ENCODE peak calls at places on chromosomes 4 and X, in nine cellular contexts. V is IMR-90, Z is A549, Y is SK-N-SH, F is mammary epithelial cell, U is H9, B is GM23248, J is OCI-LY7, T is hepatocyte. K is an unnamed sample.

GRCh38 chrX:150854856-150855255 is 43.6 kb downstream of the CD99L2 start:
- DNase-seq in V (no peak), Z (no peak), Y (no peak), F (peak), U (no peak), B (no peak), J (peak), T (no peak), K (no peak)

GRCh38 chr4:109801895-109802319 is at the start of gene CFI:
- DNase-seq in V (peak), Z (no peak), Y (no peak), F (peak), U (no peak), B (peak), J (no peak), T (peak), K (no peak)

GRCh38 chr4:30821891-30822612 is 101.9 kb downstream of the PCDH7 start:
- DNase-seq in V (peak), Z (no peak), Y (peak), F (peak), U (no peak), B (peak), J (no peak), T (no peak), K (no peak)

GRCh38 chrX:153922932-153923857 is 2.9 kb downstream of the ARHGAP4 start:
- DNase-seq in V (peak), Z (peak), Y (peak), F (peak), U (peak), B (peak), J (no peak), T (peak), K (no peak)

GRCh38 chr4:38387348-38387747 is 276.7 kb upstream of the KLF3 start:
- DNase-seq in V (peak), Z (no peak), Y (peak), F (peak), U (no peak), B (peak), J (no peak), T (peak), K (no peak)

GRCh38 chr4:75654905-75655304 is 18.3 kb downstream of the G3BP2 start:
- DNase-seq in V (no peak), Z (no peak), Y (no peak), F (no peak), U (no peak), B (no peak), J (no peak), T (no peak), K (no peak)

GRCh38 chr4:156575430-156576073 is 396.0 kb downstream of the PDGFC start:
- DNase-seq in V (no peak), Z (no peak), Y (no peak), F (peak), U (peak), B (peak), J (no peak), T (no peak), K (peak)

GRCh38 chrX:39675619-39676018 is 422.1 kb downstream of the BCOR start:
- DNase-seq in V (no peak), Z (no peak), Y (no peak), F (peak), U (no peak), B (peak), J (no peak), T (no peak), K (no peak)

GRCh38 chr4:98260579-98261290 is 449 bp upstream of the RAP1GDS1 start:
- DNase-seq in V (peak), Z (peak), Y (peak), F (peak), U (peak), B (peak), J (peak), T (peak), K (peak)

GRCh38 chr4:64911846-64912245 is 502.6 kb upstream of the TECRL start:
- DNase-seq in V (no peak), Z (no peak), Y (no peak), F (no peak), U (peak), B (no peak), J (no peak), T (no peak), K (no peak)

GRCh38 chrX:150362599-150363481 is at the start of gene MAMLD1:
- DNase-seq in V (peak), Z (peak), Y (peak), F (peak), U (peak), B (peak), J (no peak), T (peak), K (peak)

GRCh38 chr4:121696140-121696640 is 590 bp downstream of the ANXA5 start:
- DNase-seq in V (peak), Z (no peak), Y (peak), F (peak), U (no peak), B (peak), J (peak), T (peak), K (peak)

GRCh38 chr4:175369087-175369486 is 443.0 kb downstream of the GPM6A start:
- DNase-seq in V (peak), Z (no peak), Y (no peak), F (peak), U (no peak), B (peak), J (no peak), T (no peak), K (no peak)

GRCh38 chrX:16239211-16239610 is 71.9 kb downstream of the MAGEB17 start:
- DNase-seq in V (peak), Z (peak), Y (no peak), F (peak), U (no peak), B (peak), J (no peak), T (peak), K (no peak)

GRCh38 chr4:122819708-122820449 is 6.8 kb upstream of the FGF2 start:
- DNase-seq in V (peak), Z (no peak), Y (no peak), F (peak), U (no peak), B (peak), J (no peak), T (no peak), K (no peak)

GRCh38 chr4:3408793-3409330 is 32.9 kb upstream of the HGFAC start:
- DNase-seq in V (no peak), Z (no peak), Y (peak), F (no peak), U (peak), B (no peak), J (no peak), T (no peak), K (no peak)

GRCh38 chr4:13371050-13371449 is 113.1 kb downstream of the RAB28 start:
- DNase-seq in V (no peak), Z (no peak), Y (no peak), F (no peak), U (no peak), B (no peak), J (no peak), T (no peak), K (no peak)

GRCh38 chrX:133994576-133994975 is 9.2 kb upstream of the GPC3 start:
- DNase-seq in V (no peak), Z (no peak), Y (no peak), F (no peak), U (no peak), B (no peak), J (no peak), T (peak), K (no peak)

GRCh38 chrX:10233173-10233572 is 76.4 kb downstream of the CLCN4 start:
- DNase-seq in V (peak), Z (no peak), Y (no peak), F (no peak), U (no peak), B (peak), J (no peak), T (no peak), K (no peak)

GRCh38 chr4:42654606-42655005 is 2.3 kb downstream of the ATP8A1 start:
- DNase-seq in V (peak), Z (no peak), Y (no peak), F (peak), U (no peak), B (peak), J (no peak), T (no peak), K (no peak)

GRCh38 chrX:3518870-3519269 is 172.4 kb upstream of the MXRA5 start:
- DNase-seq in V (peak), Z (peak), Y (no peak), F (peak), U (peak), B (peak), J (no peak), T (peak), K (no peak)

GRCh38 chr4:124640037-124640730 is 72.3 kb downstream of the ANKRD50 start:
- DNase-seq in V (peak), Z (peak), Y (no peak), F (peak), U (no peak), B (peak), J (no peak), T (no peak), K (no peak)

GRCh38 chrX:44330227-44330626 is 13.2 kb downstream of the EFHC2 start:
- DNase-seq in V (no peak), Z (no peak), Y (no peak), F (no peak), U (no peak), B (no peak), J (no peak), T (no peak), K (no peak)

GRCh38 chr4:83686166-83686565 is 150.3 kb downstream of the GPAT3 start:
- DNase-seq in V (peak), Z (no peak), Y (no peak), F (peak), U (no peak), B (peak), J (no peak), T (no peak), K (no peak)

GRCh38 chr4:176782794-176783193 is 9.9 kb downstream of the VEGFC start:
- DNase-seq in V (peak), Z (no peak), Y (no peak), F (no peak), U (no peak), B (peak), J (no peak), T (no peak), K (no peak)

GRCh38 chr4:176780995-176781738 is 11.6 kb downstream of the VEGFC start:
- DNase-seq in V (no peak), Z (no peak), Y (no peak), F (peak), U (no peak), B (peak), J (no peak), T (no peak), K (no peak)

GRCh38 chr4:176781739-176782100 is 11.0 kb downstream of the VEGFC start:
- DNase-seq in V (no peak), Z (no peak), Y (no peak), F (no peak), U (no peak), B (peak), J (no peak), T (no peak), K (no peak)

GRCh38 chr4:176784816-176785215 is 7.9 kb downstream of the VEGFC start:
- DNase-seq in V (peak), Z (no peak), Y (no peak), F (no peak), U (no peak), B (peak), J (no peak), T (peak), K (no peak)

GRCh38 chr4:176782191-176782590 is 10.5 kb downstream of the VEGFC start:
- DNase-seq in V (no peak), Z (no peak), Y (no peak), F (no peak), U (no peak), B (peak), J (no peak), T (no peak), K (no peak)
- H3K4me2 ChIP-seq in V (no peak), Z (peak), Y (peak), F (no peak), U (no peak), B (peak), J (no peak), T (no peak), K (no peak)

GRCh38 chr4:148015058-148015457 is 283.2 kb downstream of the ARHGAP10 start:
- DNase-seq in V (no peak), Z (no peak), Y (no peak), F (no peak), U (no peak), B (no peak), J (no peak), T (no peak), K (no peak)
- H3K4me2 ChIP-seq in V (no peak), Z (no peak), Y (no peak), F (no peak), U (no peak), B (no peak), J (no peak), T (no peak), K (no peak)

GRCh38 chrX:120306640-120307039 is 4.6 kb downstream of the TMEM255A start:
- DNase-seq in V (no peak), Z (no peak), Y (no peak), F (no peak), U (no peak), B (no peak), J (no peak), T (no peak), K (no peak)
- H3K4me2 ChIP-seq in V (no peak), Z (no peak), Y (no peak), F (no peak), U (no peak), B (no peak), J (no peak), T (no peak), K (no peak)

DNA sequence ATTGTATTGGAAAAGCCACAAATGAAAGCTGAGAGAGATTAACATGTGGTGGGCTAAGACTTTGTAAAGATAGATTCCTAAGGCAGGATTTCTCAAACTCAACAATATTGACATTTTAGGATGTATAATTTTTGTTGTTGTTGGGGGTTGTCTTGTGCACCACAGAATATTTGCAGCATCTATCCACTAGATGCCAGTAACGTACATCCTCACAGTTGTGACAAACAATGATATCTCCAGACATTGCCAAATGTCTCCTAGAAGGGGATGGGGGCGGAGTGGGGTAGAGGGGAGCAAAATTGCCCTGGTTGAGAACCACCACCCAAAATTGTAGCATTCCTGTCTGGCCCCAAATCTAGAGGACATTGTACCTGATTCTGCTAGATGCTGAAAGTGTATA is 14.7 kb upstream of the CBR4 start:
- DNase-seq in V (peak), Z (peak), Y (peak), F (peak), U (no peak), B (peak), J (peak), T (peak), K (no peak)
- H3K4me2 ChIP-seq in V (no peak), Z (no peak), Y (no peak), F (no peak), U (no peak), B (no peak), J (no peak), T (no peak), K (no peak)

DNA sequence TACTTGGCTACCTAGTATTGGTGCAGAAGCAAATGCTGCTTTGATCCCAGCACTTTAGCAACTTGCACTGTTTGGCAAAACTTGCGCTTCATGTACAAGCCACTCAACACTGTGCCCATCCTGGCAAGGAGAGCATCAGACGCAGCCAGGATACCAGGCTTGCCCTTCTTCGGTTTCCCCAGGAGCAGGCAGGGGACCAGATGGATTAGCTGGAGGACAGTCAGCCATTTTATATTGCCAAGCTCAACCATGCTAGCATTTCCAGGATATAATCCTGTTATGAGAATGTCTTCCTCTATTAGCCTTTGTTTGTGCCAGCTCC is 69.2 kb downstream of the HMGB2 start:
- DNase-seq in V (no peak), Z (no peak), Y (no peak), F (no peak), U (no peak), B (no peak), J (no peak), T (no peak), K (no peak)
- H3K4me2 ChIP-seq in V (peak), Z (no peak), Y (no peak), F (no peak), U (no peak), B (no peak), J (peak), T (peak), K (no peak)

GRCh38 chrX:54301516-54301915 is 56.3 kb downstream of the WNK3 start:
- DNase-seq in V (no peak), Z (no peak), Y (no peak), F (no peak), U (no peak), B (no peak), J (no peak), T (no peak), K (no peak)
- H3K4me2 ChIP-seq in V (no peak), Z (no peak), Y (no peak), F (no peak), U (no peak), B (no peak), J (no peak), T (no peak), K (no peak)

GRCh38 chrX:129790146-129790545 is 10.4 kb downstream of the SASH3 start:
- DNase-seq in V (no peak), Z (no peak), Y (no peak), F (no peak), U (no peak), B (no peak), J (no peak), T (no peak), K (no peak)

GRCh38 chrX:129791961-129792570 is 12.3 kb downstream of the SASH3 start:
- DNase-seq in V (no peak), Z (no peak), Y (no peak), F (no peak), U (no peak), B (no peak), J (no peak), T (no peak), K (no peak)

GRCh38 chrX:129792586-129793291 is 13.0 kb downstream of the SASH3 start:
- DNase-seq in V (no peak), Z (no peak), Y (no peak), F (no peak), U (no peak), B (no peak), J (no peak), T (no peak), K (no peak)

GRCh38 chrX:129790808-129791207 is 11.1 kb downstream of the SASH3 start:
- DNase-seq in V (no peak), Z (no peak), Y (no peak), F (no peak), U (no peak), B (no peak), J (no peak), T (no peak), K (no peak)

GRCh38 chrX:129791336-129791735 is 11.6 kb downstream of the SASH3 start:
- DNase-seq in V (no peak), Z (no peak), Y (no peak), F (no peak), U (no peak), B (no peak), J (no peak), T (no peak), K (no peak)
- H3K4me2 ChIP-seq in V (no peak), Z (no peak), Y (no peak), F (no peak), U (no peak), B (no peak), J (no peak), T (no peak), K (no peak)

DNA sequence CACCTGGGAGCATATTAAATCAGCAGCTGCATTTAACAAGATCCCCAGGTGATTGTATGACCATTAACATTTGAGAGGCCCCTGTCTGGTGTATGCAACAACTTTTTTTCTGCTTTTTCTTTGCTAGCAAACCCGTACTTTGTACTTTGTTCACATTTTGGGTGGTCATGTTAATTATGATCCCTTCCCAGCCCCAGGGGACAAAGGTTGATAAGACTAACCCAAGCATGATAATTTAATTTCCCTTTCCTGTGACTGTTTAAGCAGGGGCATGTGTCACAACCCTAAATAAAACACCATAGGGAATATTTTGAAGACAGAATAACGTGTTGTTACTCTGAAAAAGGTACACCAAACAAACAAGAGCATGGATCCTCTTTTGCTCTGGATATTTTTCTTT is 332.0 kb downstream of the PCDH18 start:
- DNase-seq in V (no peak), Z (no peak), Y (peak), F (no peak), U (no peak), B (no peak), J (no peak), T (no peak), K (no peak)
- H3K4me2 ChIP-seq in V (no peak), Z (no peak), Y (no peak), F (no peak), U (no peak), B (no peak), J (no peak), T (no peak), K (no peak)

GRCh38 chrX:20479896-20480295 is 213.2 kb upstream of the RPS6KA3 start:
- DNase-seq in V (no peak), Z (no peak), Y (no peak), F (no peak), U (no peak), B (no peak), J (no peak), T (no peak), K (no peak)
- H3K4me2 ChIP-seq in V (no peak), Z (peak), Y (no peak), F (no peak), U (no peak), B (no peak), J (no peak), T (peak), K (no peak)

DNA sequence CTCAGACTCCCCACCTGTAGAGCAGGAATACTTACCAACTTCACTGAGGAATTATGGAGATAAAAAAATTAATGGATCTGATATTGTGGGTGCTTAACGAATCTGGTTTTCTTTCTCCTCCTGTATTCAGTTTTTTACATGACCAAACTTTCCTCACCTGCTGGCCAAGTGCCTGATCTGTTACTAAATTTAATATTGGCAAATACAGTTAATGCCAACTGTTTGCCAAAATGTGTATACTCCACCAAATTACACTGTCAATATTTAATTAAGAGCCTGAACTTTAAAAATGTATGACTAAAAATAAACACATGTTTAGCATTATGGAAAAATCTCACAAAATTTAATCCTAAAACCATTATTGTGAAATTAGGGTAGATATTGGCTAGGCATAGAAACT is 3.3 kb downstream of the PGRMC2 start:
- DNase-seq in V (no peak), Z (no peak), Y (no peak), F (no peak), U (no peak), B (no peak), J (no peak), T (no peak), K (no peak)
- H3K4me2 ChIP-seq in V (peak), Z (peak), Y (peak), F (peak), U (no peak), B (peak), J (peak), T (peak), K (peak)

K was measured in Karpas-422.